ENCODE peak calls at places on chromosomes 7 and 10, in five cellular contexts. One of them, this sample, is unnamed.

GRCh38 chr7:37433166-37433565 is 15.5 kb downstream of the ELMO1 start:
- DNase-seq in K562: no peak
- DNase-seq in HepG2: no peak
- DNase-seq in SK-N-SH: no peak
- DNase-seq in HCT116: no peak
- DNase-seq in this sample: no peak

GRCh38 chr10:50541921-50542320 is 81.8 kb downstream of the SGMS1 start:
- DNase-seq in HCT116: no peak
- DNase-seq in K562: no peak
- DNase-seq in SK-N-SH: no peak
- DNase-seq in HepG2: no peak
- DNase-seq in this sample: no peak

GRCh38 chr7:66524738-66525137 is 103.9 kb upstream of the KCTD7 start:
- DNase-seq in K562: no peak
- DNase-seq in SK-N-SH: no peak
- DNase-seq in HepG2: no peak
- DNase-seq in HCT116: no peak
- DNase-seq in this sample: no peak

GRCh38 chr10:22931948-22932347 is 4.1 kb downstream of the ARMC3 start:
- DNase-seq in K562: no peak
- DNase-seq in HCT116: no peak
- DNase-seq in HepG2: no peak
- DNase-seq in SK-N-SH: no peak
- DNase-seq in this sample: no peak

GRCh38 chr7:47095906-47096305 is 486.0 kb downstream of the TNS3 start:
- DNase-seq in HepG2: no peak
- DNase-seq in K562: no peak
- DNase-seq in HCT116: no peak
- DNase-seq in SK-N-SH: no peak
- DNase-seq in this sample: no peak

GRCh38 chr10:64316833-64317232 is 795.6 kb downstream of the REEP3 start:
- DNase-seq in SK-N-SH: no peak
- DNase-seq in HCT116: no peak
- DNase-seq in HepG2: no peak
- DNase-seq in K562: no peak
- DNase-seq in this sample: no peak

GRCh38 chr10:78260675-78261074 is 227.0 kb downstream of the RPS24 start:
- DNase-seq in SK-N-SH: no peak
- DNase-seq in HepG2: no peak
- DNase-seq in HCT116: no peak
- DNase-seq in K562: no peak
- DNase-seq in this sample: no peak

GRCh38 chr10:70573599-70574506 is 28.7 kb downstream of the PRF1 start:
- DNase-seq in HepG2: no peak
- DNase-seq in K562: no peak
- DNase-seq in HCT116: no peak
- DNase-seq in SK-N-SH: no peak
- DNase-seq in this sample: no peak

GRCh38 chr7:55498142-55498541 is 74.2 kb downstream of the VOPP1 start:
- DNase-seq in K562: no peak
- DNase-seq in SK-N-SH: no peak
- DNase-seq in HCT116: no peak
- DNase-seq in HepG2: no peak
- DNase-seq in this sample: no peak

GRCh38 chr10:5343561-5343960 is 21.2 kb upstream of the UCN3 start:
- DNase-seq in K562: no peak
- DNase-seq in HepG2: peak; percentile 44
- DNase-seq in HCT116: no peak
- DNase-seq in SK-N-SH: no peak
- DNase-seq in this sample: peak; percentile 48

GRCh38 chr7:2517678-2518077 is 1.9 kb upstream of the LFNG start:
- DNase-seq in K562: no peak
- DNase-seq in SK-N-SH: no peak
- DNase-seq in HCT116: no peak
- DNase-seq in HepG2: no peak
- DNase-seq in this sample: no peak

GRCh38 chr7:81114682-81115081 is 195.8 kb upstream of the SEMA3C start:
- DNase-seq in K562: no peak
- DNase-seq in HCT116: no peak
- DNase-seq in SK-N-SH: no peak
- DNase-seq in HepG2: no peak
- DNase-seq in this sample: no peak

GRCh38 chr10:121928528-121928884 is 675 bp upstream of the ATE1 start:
- DNase-seq in HCT116: no peak
- DNase-seq in SK-N-SH: no peak
- DNase-seq in K562: no peak
- DNase-seq in HepG2: no peak
- DNase-seq in this sample: no peak

GRCh38 chr10:60664859-60665258 is 113.4 kb upstream of the CDK1 start:
- DNase-seq in K562: no peak
- DNase-seq in HepG2: no peak
- DNase-seq in HCT116: no peak
- DNase-seq in SK-N-SH: no peak
- DNase-seq in this sample: no peak

GRCh38 chr10:79248341-79248931 is 98.8 kb upstream of the PPIF start:
- DNase-seq in HepG2: no peak
- DNase-seq in K562: no peak
- DNase-seq in HCT116: no peak
- DNase-seq in SK-N-SH: peak; percentile 57
- DNase-seq in this sample: peak; percentile 62

GRCh38 chr10:85542936-85543730 is 823.5 kb downstream of the GRID1 start:
- DNase-seq in HCT116: no peak
- DNase-seq in HepG2: no peak
- DNase-seq in SK-N-SH: no peak
- DNase-seq in K562: no peak
- DNase-seq in this sample: no peak

GRCh38 chr7:126791306-126791705 is 461.4 kb downstream of the GRM8 start:
- DNase-seq in K562: no peak
- DNase-seq in HepG2: no peak
- DNase-seq in SK-N-SH: no peak
- DNase-seq in HCT116: no peak
- DNase-seq in this sample: no peak

GRCh38 chr7:130363156-130363847 is 17.0 kb upstream of the CPA1 start:
- DNase-seq in HCT116: peak; percentile 85
- DNase-seq in K562: no peak
- DNase-seq in SK-N-SH: no peak
- DNase-seq in HepG2: peak; percentile 76
- DNase-seq in this sample: no peak

GRCh38 chr10:101053516-101053915 is 8.3 kb upstream of the KAZALD1 start:
- DNase-seq in HepG2: no peak
- DNase-seq in HCT116: no peak
- DNase-seq in SK-N-SH: no peak
- DNase-seq in K562: no peak
- DNase-seq in this sample: no peak

GRCh38 chr10:78212134-78212785 is 178.6 kb downstream of the RPS24 start:
- DNase-seq in HepG2: no peak
- DNase-seq in K562: no peak
- DNase-seq in HCT116: no peak
- DNase-seq in SK-N-SH: peak; percentile 73
- DNase-seq in this sample: no peak

GRCh38 chr10:122164815-122165491 is 106.1 kb upstream of the BTBD16 start:
- DNase-seq in K562: no peak
- DNase-seq in HepG2: peak; percentile 90
- DNase-seq in SK-N-SH: no peak
- DNase-seq in HCT116: no peak
- DNase-seq in this sample: no peak

GRCh38 chr7:7640221-7641128 is at the start of gene UMAD1:
- DNase-seq in HepG2: peak; percentile 99
- DNase-seq in SK-N-SH: peak; percentile 93
- DNase-seq in HCT116: peak; percentile 99
- DNase-seq in K562: peak; percentile 90
- DNase-seq in this sample: peak; percentile 84

GRCh38 chr7:80134536-80135305 is at the start of gene GNAI1:
- DNase-seq in HCT116: peak; percentile 60
- DNase-seq in SK-N-SH: peak; percentile 98
- DNase-seq in K562: no peak
- DNase-seq in HepG2: peak; percentile 27
- DNase-seq in this sample: no peak

GRCh38 chr10:77801474-77802238 is 124.9 kb downstream of the DLG5 start:
- DNase-seq in SK-N-SH: no peak
- DNase-seq in HCT116: no peak
- DNase-seq in HepG2: no peak
- DNase-seq in K562: no peak
- DNase-seq in this sample: no peak

GRCh38 chr7:134339475-134339874 is 22.7 kb upstream of the SLC35B4 start:
- DNase-seq in HCT116: no peak
- DNase-seq in K562: no peak
- DNase-seq in SK-N-SH: no peak
- DNase-seq in HepG2: peak; percentile 40
- DNase-seq in this sample: no peak

GRCh38 chr10:76303682-76304316 is 872.4 kb downstream of the LRMDA start:
- DNase-seq in HCT116: peak; percentile 28
- DNase-seq in K562: no peak
- DNase-seq in SK-N-SH: peak; percentile 70
- DNase-seq in HepG2: peak; percentile 81
- DNase-seq in this sample: peak; percentile 67

GRCh38 chr7:74294191-74294998 is 5.2 kb downstream of the CLIP2 start:
- DNase-seq in HCT116: no peak
- DNase-seq in K562: no peak
- DNase-seq in HepG2: peak; percentile 89
- DNase-seq in SK-N-SH: peak; percentile 79
- DNase-seq in this sample: no peak

GRCh38 chr10:132470306-132471124 is 67.1 kb upstream of the INPP5A start:
- DNase-seq in K562: no peak
- DNase-seq in HepG2: no peak
- DNase-seq in HCT116: no peak
- DNase-seq in SK-N-SH: no peak
- DNase-seq in this sample: no peak

GRCh38 chr10:120387326-120387725 is 69.7 kb upstream of the PLPP4 start:
- DNase-seq in SK-N-SH: no peak
- DNase-seq in HCT116: no peak
- DNase-seq in HepG2: no peak
- DNase-seq in K562: no peak
- DNase-seq in this sample: no peak

GRCh38 chr10:120386196-120386595 is 70.8 kb upstream of the PLPP4 start:
- DNase-seq in HepG2: no peak
- DNase-seq in K562: no peak
- DNase-seq in SK-N-SH: no peak
- DNase-seq in HCT116: no peak
- DNase-seq in this sample: no peak

GRCh38 chr10:120381924-120382323 is 75.1 kb upstream of the PLPP4 start:
- DNase-seq in SK-N-SH: no peak
- DNase-seq in K562: no peak
- DNase-seq in HepG2: no peak
- DNase-seq in HCT116: no peak
- DNase-seq in this sample: no peak

GRCh38 chr10:120382360-120382759 is 74.7 kb upstream of the PLPP4 start:
- DNase-seq in K562: no peak
- DNase-seq in SK-N-SH: no peak
- DNase-seq in HepG2: no peak
- DNase-seq in HCT116: no peak
- DNase-seq in this sample: no peak

GRCh38 chr10:120386896-120387295 is 70.1 kb upstream of the PLPP4 start:
- DNase-seq in SK-N-SH: no peak
- DNase-seq in K562: no peak
- DNase-seq in HepG2: no peak
- DNase-seq in HCT116: no peak
- DNase-seq in this sample: no peak
- TF ChIP-seq JUND in SK-N-SH: no peak
- TF ChIP-seq JUND in K562: no peak
- TF ChIP-seq JUND in HepG2: no peak
- TF ChIP-seq JUND in HCT116: no peak
- TF ChIP-seq JUND in this sample: no peak

DNA sequence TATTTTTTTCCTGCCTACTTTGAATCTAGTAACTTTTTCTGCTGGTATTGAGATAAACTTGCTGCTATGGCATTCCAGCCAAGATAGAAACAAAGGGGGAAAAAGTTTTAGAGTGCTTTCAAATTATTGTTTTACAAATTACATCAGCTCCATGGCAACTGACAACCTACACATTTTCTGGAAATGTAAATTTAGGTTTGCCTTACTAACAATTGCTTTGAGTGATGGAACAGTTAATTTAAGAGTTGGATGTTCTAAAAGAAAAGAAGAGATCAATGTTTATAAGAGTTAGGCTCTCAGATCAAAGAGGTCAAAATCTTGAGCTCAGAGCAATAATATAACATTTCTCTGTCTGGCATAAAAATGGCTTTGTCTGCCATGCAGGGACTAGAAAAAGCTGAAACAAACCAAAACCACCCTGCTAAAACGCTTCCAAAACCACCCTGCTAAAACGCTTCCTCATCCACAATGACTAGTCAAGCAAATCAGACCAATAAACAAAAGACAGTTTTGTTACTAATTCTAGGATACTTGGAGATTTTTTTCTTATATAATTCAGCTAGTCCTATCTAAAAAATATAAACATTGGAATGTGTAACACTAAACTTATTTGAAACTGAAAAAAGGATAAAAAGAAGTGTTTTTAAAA is 32.4 kb downstream of the ORC5 start:
- DNase-seq in SK-N-SH: no peak
- DNase-seq in K562: no peak
- DNase-seq in HCT116: no peak
- DNase-seq in HepG2: no peak
- DNase-seq in this sample: no peak
- TF ChIP-seq JUND in SK-N-SH: no peak
- TF ChIP-seq JUND in K562: no peak
- TF ChIP-seq JUND in HCT116: no peak
- TF ChIP-seq JUND in HepG2: no peak
- TF ChIP-seq JUND in this sample: no peak

DNA sequence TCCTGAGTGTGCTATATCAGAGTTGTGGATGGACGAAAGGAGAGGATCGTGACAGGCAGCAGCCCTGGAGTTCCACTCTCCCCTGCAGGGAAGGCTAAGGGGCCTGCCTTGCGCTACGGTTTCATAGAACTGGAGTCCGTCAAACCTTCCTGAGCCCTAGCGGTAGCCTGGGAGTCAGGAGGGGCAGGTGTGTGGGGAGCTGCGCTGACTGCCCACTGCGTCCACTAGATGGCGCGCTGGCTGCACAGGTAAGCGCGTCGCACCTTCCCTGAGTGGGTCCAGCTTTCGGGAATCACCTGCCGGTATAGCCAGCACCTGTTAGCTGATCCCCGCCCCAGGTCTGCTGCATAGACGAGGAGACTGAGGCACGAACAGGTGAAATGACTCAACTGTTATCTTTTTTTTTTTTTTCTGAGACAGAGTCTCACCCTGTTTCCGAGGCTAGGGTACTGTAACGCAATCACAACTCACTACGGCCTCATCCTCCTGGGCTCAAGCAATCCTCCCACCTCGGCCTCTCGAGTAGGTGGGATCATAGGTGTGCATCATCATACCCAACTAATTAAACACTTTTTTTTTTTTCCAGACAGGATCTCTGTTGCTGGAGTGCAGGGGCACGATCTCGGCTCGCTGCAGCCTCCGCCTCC is 20.2 kb upstream of the BAIAP2L1 start:
- DNase-seq in K562: peak; percentile 91
- DNase-seq in SK-N-SH: peak; percentile 87
- DNase-seq in HepG2: peak; percentile 76
- DNase-seq in HCT116: peak; percentile 90
- DNase-seq in this sample: peak; percentile 89
- TF ChIP-seq JUND in K562: no peak
- TF ChIP-seq JUND in SK-N-SH: no peak
- TF ChIP-seq JUND in HepG2: peak; percentile 25
- TF ChIP-seq JUND in HCT116: no peak
- TF ChIP-seq JUND in this sample: no peak

GRCh38 chr7:70383369-70383768 is 748.6 kb upstream of the GALNT17 start:
- DNase-seq in K562: no peak
- DNase-seq in HCT116: no peak
- DNase-seq in HepG2: no peak
- DNase-seq in SK-N-SH: peak; percentile 37
- DNase-seq in this sample: no peak
- TF ChIP-seq JUND in K562: no peak
- TF ChIP-seq JUND in HCT116: no peak
- TF ChIP-seq JUND in HepG2: no peak
- TF ChIP-seq JUND in SK-N-SH: no peak
- TF ChIP-seq JUND in this sample: no peak

This sample was measured in T47D.